ENCODE peak calls at places on chromosomes 1 and 21, in five cellular contexts. One of them, this sample, is unnamed.

GRCh38 chr1:29513357-29513756 is 277.0 kb downstream of the PTPRU start:
- DNase-seq in HFF-Myc: peak; percentile 63
- DNase-seq in spleen: peak; percentile 44
- DNase-seq in uterus: no peak
- DNase-seq in ovary: no peak
- DNase-seq in this sample: peak; percentile 20

GRCh38 chr1:40130892-40131291 is 30.3 kb upstream of the RLF start:
- DNase-seq in ovary: no peak
- DNase-seq in spleen: no peak
- DNase-seq in HFF-Myc: no peak
- DNase-seq in uterus: no peak
- DNase-seq in this sample: no peak

GRCh38 chr1:36448530-36449051 is 1.7 kb downstream of the OSCP1 start:
- DNase-seq in spleen: peak; percentile 6
- DNase-seq in HFF-Myc: no peak
- DNase-seq in uterus: no peak
- DNase-seq in ovary: no peak
- DNase-seq in this sample: no peak

GRCh38 chr1:234558186-234558836 is 51.7 kb downstream of the IRF2BP2 start:
- DNase-seq in uterus: peak; percentile 9
- DNase-seq in ovary: no peak
- DNase-seq in HFF-Myc: no peak
- DNase-seq in spleen: no peak
- DNase-seq in this sample: no peak

GRCh38 chr1:232174306-232174705 is 455.6 kb downstream of the SIPA1L2 start:
- DNase-seq in uterus: no peak
- DNase-seq in spleen: no peak
- DNase-seq in HFF-Myc: no peak
- DNase-seq in ovary: no peak
- DNase-seq in this sample: no peak

GRCh38 chr1:16617101-16617727 is 3.9 kb upstream of the NBPF1 start:
- DNase-seq in HFF-Myc: no peak
- DNase-seq in spleen: peak; percentile 79
- DNase-seq in ovary: no peak
- DNase-seq in uterus: peak; percentile 30
- DNase-seq in this sample: no peak

GRCh38 chr1:11806307-11806936 is 431 bp downstream of the CLCN6 start:
- DNase-seq in uterus: no peak
- DNase-seq in HFF-Myc: no peak
- DNase-seq in spleen: no peak
- DNase-seq in ovary: peak; percentile 30
- DNase-seq in this sample: no peak

GRCh38 chr1:110060662-110061060 is 9.8 kb downstream of the ALX3 start:
- DNase-seq in uterus: no peak
- DNase-seq in ovary: no peak
- DNase-seq in spleen: no peak
- DNase-seq in HFF-Myc: no peak
- DNase-seq in this sample: no peak

GRCh38 chr1:96364576-96364975 is 357.0 kb upstream of the PTBP2 start:
- DNase-seq in uterus: no peak
- DNase-seq in HFF-Myc: no peak
- DNase-seq in spleen: no peak
- DNase-seq in ovary: no peak
- DNase-seq in this sample: no peak

GRCh38 chr1:46070164-46070814 is 62.1 kb downstream of the PIK3R3 start:
- DNase-seq in spleen: no peak
- DNase-seq in uterus: no peak
- DNase-seq in ovary: no peak
- DNase-seq in HFF-Myc: no peak
- DNase-seq in this sample: no peak

GRCh38 chr1:25683177-25683576 is 66.6 kb downstream of the MAN1C1 start:
- DNase-seq in ovary: no peak
- DNase-seq in uterus: no peak
- DNase-seq in spleen: peak; percentile 43
- DNase-seq in HFF-Myc: no peak
- DNase-seq in this sample: no peak

GRCh38 chr1:98086796-98087195 is 166.0 kb upstream of the DPYD start:
- DNase-seq in ovary: no peak
- DNase-seq in spleen: no peak
- DNase-seq in HFF-Myc: peak; percentile 85
- DNase-seq in uterus: no peak
- DNase-seq in this sample: peak; percentile 94

GRCh38 chr1:165226326-165226725 is 130.2 kb downstream of the LMX1A start:
- DNase-seq in uterus: no peak
- DNase-seq in spleen: no peak
- DNase-seq in ovary: no peak
- DNase-seq in HFF-Myc: no peak
- DNase-seq in this sample: no peak

GRCh38 chr1:29876902-29877301 is 640.6 kb downstream of the PTPRU start:
- DNase-seq in uterus: no peak
- DNase-seq in ovary: no peak
- DNase-seq in HFF-Myc: no peak
- DNase-seq in spleen: no peak
- DNase-seq in this sample: no peak

GRCh38 chr1:145846191-145846590 is 761 bp downstream of the NUDT17 start:
- DNase-seq in HFF-Myc: no peak
- DNase-seq in spleen: no peak
- DNase-seq in ovary: peak; percentile 28
- DNase-seq in uterus: no peak
- DNase-seq in this sample: no peak

GRCh38 chr21:25350056-25350455 is 257.2 kb downstream of the MRPL39 start:
- DNase-seq in ovary: no peak
- DNase-seq in uterus: no peak
- DNase-seq in spleen: no peak
- DNase-seq in HFF-Myc: no peak
- DNase-seq in this sample: no peak

GRCh38 chr1:2415801-2416208 is 3.4 kb upstream of the PEX10 start:
- DNase-seq in ovary: no peak
- DNase-seq in HFF-Myc: no peak
- DNase-seq in uterus: no peak
- DNase-seq in spleen: peak; percentile 89
- DNase-seq in this sample: no peak

GRCh38 chr1:92949937-92950817 is 11.1 kb downstream of the DIPK1A start:
- DNase-seq in ovary: no peak
- DNase-seq in spleen: no peak
- DNase-seq in uterus: no peak
- DNase-seq in HFF-Myc: no peak
- DNase-seq in this sample: peak; percentile 7

GRCh38 chr1:2528966-2529750 is 905 bp downstream of the HES5 start:
- DNase-seq in spleen: no peak
- DNase-seq in ovary: no peak
- DNase-seq in uterus: no peak
- DNase-seq in HFF-Myc: no peak
- DNase-seq in this sample: no peak

GRCh38 chr1:116486424-116486823 is 84.4 kb downstream of the CD58 start:
- DNase-seq in spleen: no peak
- DNase-seq in uterus: no peak
- DNase-seq in ovary: no peak
- DNase-seq in HFF-Myc: peak; percentile 59
- DNase-seq in this sample: no peak

GRCh38 chr1:204846546-204846945 is 24.1 kb upstream of the NFASC start:
- DNase-seq in spleen: no peak
- DNase-seq in HFF-Myc: no peak
- DNase-seq in ovary: no peak
- DNase-seq in uterus: no peak
- DNase-seq in this sample: no peak

GRCh38 chr1:207752456-207753132 is 740 bp downstream of the CD46 start:
- DNase-seq in ovary: peak; percentile 25
- DNase-seq in HFF-Myc: no peak
- DNase-seq in spleen: peak; percentile 84
- DNase-seq in uterus: peak; percentile 20
- DNase-seq in this sample: no peak

GRCh38 chr21:17359781-17360180 is 153.1 kb upstream of the CXADR start:
- DNase-seq in uterus: no peak
- DNase-seq in spleen: no peak
- DNase-seq in ovary: no peak
- DNase-seq in HFF-Myc: no peak
- DNase-seq in this sample: peak; percentile 10

GRCh38 chr1:206002160-206002559 is 1.0 kb downstream of the RAB7B start:
- DNase-seq in uterus: no peak
- DNase-seq in HFF-Myc: no peak
- DNase-seq in ovary: no peak
- DNase-seq in spleen: no peak
- DNase-seq in this sample: no peak

GRCh38 chr1:155976062-155976912 is 2.1 kb downstream of the ARHGEF2 start:
- DNase-seq in HFF-Myc: no peak
- DNase-seq in ovary: peak; percentile 89
- DNase-seq in uterus: peak; percentile 81
- DNase-seq in spleen: peak; percentile 85
- DNase-seq in this sample: no peak

GRCh38 chr21:25572895-25573310 is 34.4 kb downstream of the MRPL39 start:
- DNase-seq in ovary: no peak
- DNase-seq in spleen: no peak
- DNase-seq in uterus: no peak
- DNase-seq in HFF-Myc: no peak
- DNase-seq in this sample: no peak

GRCh38 chr1:233518344-233518743 is 95.6 kb upstream of the KCNK1 start:
- DNase-seq in spleen: no peak
- DNase-seq in HFF-Myc: peak; percentile 14
- DNase-seq in ovary: no peak
- DNase-seq in uterus: no peak
- DNase-seq in this sample: peak; percentile 6
- TF ChIP-seq CTCF in spleen: no peak
- TF ChIP-seq CTCF in HFF-Myc: peak; percentile 73
- TF ChIP-seq CTCF in ovary: no peak
- TF ChIP-seq CTCF in uterus: peak; percentile 36
- TF ChIP-seq CTCF in this sample: peak; percentile 74

GRCh38 chr1:200496937-200497336 is 87.1 kb upstream of the ZNF281 start:
- DNase-seq in spleen: no peak
- DNase-seq in HFF-Myc: no peak
- DNase-seq in uterus: no peak
- DNase-seq in ovary: no peak
- DNase-seq in this sample: no peak
- TF ChIP-seq CTCF in spleen: no peak
- TF ChIP-seq CTCF in HFF-Myc: no peak
- TF ChIP-seq CTCF in uterus: no peak
- TF ChIP-seq CTCF in ovary: no peak
- TF ChIP-seq CTCF in this sample: peak; percentile 12

GRCh38 chr1:5706239-5706638 is 286.0 kb downstream of the NPHP4 start:
- DNase-seq in spleen: no peak
- DNase-seq in ovary: no peak
- DNase-seq in HFF-Myc: no peak
- DNase-seq in uterus: no peak
- DNase-seq in this sample: no peak

GRCh38 chr1:5705751-5706150 is 286.5 kb downstream of the NPHP4 start:
- DNase-seq in ovary: no peak
- DNase-seq in uterus: no peak
- DNase-seq in HFF-Myc: no peak
- DNase-seq in spleen: no peak
- DNase-seq in this sample: no peak

GRCh38 chr1:5708266-5708978 is 283.8 kb downstream of the NPHP4 start:
- DNase-seq in HFF-Myc: no peak
- DNase-seq in uterus: no peak
- DNase-seq in spleen: no peak
- DNase-seq in ovary: no peak
- DNase-seq in this sample: no peak

GRCh38 chr1:5709461-5709860 is 282.8 kb downstream of the NPHP4 start:
- DNase-seq in spleen: no peak
- DNase-seq in HFF-Myc: no peak
- DNase-seq in uterus: no peak
- DNase-seq in ovary: no peak
- DNase-seq in this sample: no peak

DNA sequence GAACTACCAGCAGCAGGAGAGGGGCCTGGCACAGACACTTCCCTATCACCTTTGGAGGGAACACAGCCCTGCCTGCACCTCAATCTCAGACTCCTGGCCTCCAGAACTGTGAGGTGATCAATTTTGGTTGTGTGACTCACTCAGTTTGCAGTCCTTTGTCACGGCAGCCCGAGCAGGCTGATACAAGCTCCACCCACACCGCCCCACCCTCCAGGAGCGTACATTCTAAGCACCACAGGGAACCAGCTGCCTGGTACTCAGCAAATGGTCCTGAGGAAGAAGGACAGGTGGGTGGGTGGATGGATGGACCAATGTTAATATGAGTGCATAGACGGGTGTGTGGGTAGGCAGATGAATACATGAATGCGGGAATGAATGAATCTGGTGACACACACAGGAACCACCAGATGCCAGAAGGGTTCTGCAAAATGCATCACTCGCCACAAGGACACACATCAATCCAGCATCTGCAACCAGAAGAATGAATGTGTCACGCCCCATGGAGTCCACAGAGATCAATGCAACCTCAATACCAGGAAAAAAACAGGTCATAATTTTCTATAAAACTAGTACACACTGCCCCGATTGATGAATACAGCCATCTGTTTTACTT is 284.6 kb downstream of the NPHP4 start:
- DNase-seq in uterus: no peak
- DNase-seq in ovary: no peak
- DNase-seq in HFF-Myc: no peak
- DNase-seq in spleen: no peak
- DNase-seq in this sample: no peak
- TF ChIP-seq CTCF in uterus: no peak
- TF ChIP-seq CTCF in ovary: no peak
- TF ChIP-seq CTCF in HFF-Myc: no peak
- TF ChIP-seq CTCF in spleen: no peak
- TF ChIP-seq CTCF in this sample: no peak

GRCh38 chr1:53615101-53615500 is 123.9 kb downstream of the GLIS1 start:
- DNase-seq in uterus: peak; percentile 1
- DNase-seq in ovary: no peak
- DNase-seq in spleen: peak; percentile 36
- DNase-seq in HFF-Myc: no peak
- DNase-seq in this sample: no peak

GRCh38 chr1:53617382-53618217 is 121.4 kb downstream of the GLIS1 start:
- DNase-seq in spleen: peak; percentile 54
- DNase-seq in uterus: peak; percentile 2
- DNase-seq in ovary: no peak
- DNase-seq in HFF-Myc: no peak
- DNase-seq in this sample: no peak

GRCh38 chr1:53618218-53619087 is 120.5 kb downstream of the GLIS1 start:
- DNase-seq in ovary: no peak
- DNase-seq in uterus: peak; percentile 1
- DNase-seq in spleen: peak; percentile 39
- DNase-seq in HFF-Myc: no peak
- DNase-seq in this sample: no peak

GRCh38 chr1:53616511-53616910 is 122.5 kb downstream of the GLIS1 start:
- DNase-seq in ovary: no peak
- DNase-seq in spleen: peak; percentile 47
- DNase-seq in uterus: peak; percentile 1
- DNase-seq in HFF-Myc: no peak
- DNase-seq in this sample: no peak

GRCh38 chr1:53616927-53617326 is 122.0 kb downstream of the GLIS1 start:
- DNase-seq in uterus: peak; percentile 3
- DNase-seq in ovary: no peak
- DNase-seq in HFF-Myc: no peak
- DNase-seq in spleen: peak; percentile 39
- DNase-seq in this sample: no peak
- TF ChIP-seq CTCF in uterus: no peak
- TF ChIP-seq CTCF in ovary: no peak
- TF ChIP-seq CTCF in HFF-Myc: peak; percentile 8
- TF ChIP-seq CTCF in spleen: no peak
- TF ChIP-seq CTCF in this sample: peak; percentile 17

This sample was measured in epithelial cell of proximal tubule.